ENCODE peak calls at places on chromosomes 4 and X, in six cellular contexts. One of them, this sample, is unnamed.
A peak's percentile ranks its signal among the peaks of the same experiment; 100 is the strongest.

GRCh38 chr4:55138367-55138766 is 13.0 kb upstream of the KDR start:
- DNase-seq in hepatocyte: no peak
- DNase-seq in GM10248: no peak
- DNase-seq in MM.1S: no peak
- DNase-seq in GM12865: no peak
- DNase-seq in fibroblast of the aortic adventitia: peak; percentile 61
- DNase-seq in this sample: no peak

GRCh38 chrX:74535633-74536141 is 78.7 kb downstream of the RLIM start:
- DNase-seq in hepatocyte: peak; percentile 80
- DNase-seq in GM10248: peak; percentile 48
- DNase-seq in MM.1S: peak; percentile 23
- DNase-seq in GM12865: peak; percentile 30
- DNase-seq in fibroblast of the aortic adventitia: peak; percentile 67
- DNase-seq in this sample: peak; percentile 66

GRCh38 chrX:39922497-39922896 is 175.3 kb downstream of the BCOR start:
- DNase-seq in hepatocyte: no peak
- DNase-seq in GM10248: no peak
- DNase-seq in MM.1S: no peak
- DNase-seq in GM12865: no peak
- DNase-seq in fibroblast of the aortic adventitia: no peak
- DNase-seq in this sample: no peak

GRCh38 chr4:133711817-133712216 is 489.8 kb downstream of the PABPC4L start:
- DNase-seq in hepatocyte: no peak
- DNase-seq in GM10248: no peak
- DNase-seq in MM.1S: no peak
- DNase-seq in GM12865: no peak
- DNase-seq in fibroblast of the aortic adventitia: peak; percentile 57
- DNase-seq in this sample: no peak

GRCh38 chrX:21691512-21692018 is 33.4 kb upstream of the KLHL34 start:
- DNase-seq in hepatocyte: no peak
- DNase-seq in GM10248: no peak
- DNase-seq in MM.1S: no peak
- DNase-seq in GM12865: no peak
- DNase-seq in fibroblast of the aortic adventitia: no peak
- DNase-seq in this sample: peak; percentile 21

GRCh38 chr4:140743194-140743931 is 12.8 kb downstream of the TBC1D9 start:
- DNase-seq in hepatocyte: peak; percentile 41
- DNase-seq in GM10248: peak; percentile 39
- DNase-seq in MM.1S: peak; percentile 72
- DNase-seq in GM12865: peak; percentile 68
- DNase-seq in fibroblast of the aortic adventitia: no peak
- DNase-seq in this sample: no peak

GRCh38 chrX:155028749-155029360 is 2.2 kb downstream of the FUNDC2 start:
- DNase-seq in hepatocyte: peak; percentile 8
- DNase-seq in GM10248: no peak
- DNase-seq in MM.1S: no peak
- DNase-seq in GM12865: peak; percentile 7
- DNase-seq in fibroblast of the aortic adventitia: peak; percentile 51
- DNase-seq in this sample: no peak

GRCh38 chr4:52550186-52550585 is 108.9 kb downstream of the USP46 start:
- DNase-seq in hepatocyte: no peak
- DNase-seq in GM10248: no peak
- DNase-seq in MM.1S: no peak
- DNase-seq in GM12865: no peak
- DNase-seq in fibroblast of the aortic adventitia: no peak
- DNase-seq in this sample: no peak

GRCh38 chr4:127055349-127055748 is 577.4 kb upstream of the INTU start:
- DNase-seq in hepatocyte: no peak
- DNase-seq in GM10248: no peak
- DNase-seq in MM.1S: no peak
- DNase-seq in GM12865: no peak
- DNase-seq in fibroblast of the aortic adventitia: peak; percentile 84
- DNase-seq in this sample: no peak

GRCh38 chr4:153507679-153508073 is 41.5 kb downstream of the TMEM131L start:
- DNase-seq in hepatocyte: no peak
- DNase-seq in GM10248: no peak
- DNase-seq in MM.1S: no peak
- DNase-seq in GM12865: no peak
- DNase-seq in fibroblast of the aortic adventitia: no peak
- DNase-seq in this sample: no peak

GRCh38 chr4:138300616-138301015 is 58.5 kb upstream of the SLC7A11 start:
- DNase-seq in hepatocyte: no peak
- DNase-seq in GM10248: no peak
- DNase-seq in MM.1S: no peak
- DNase-seq in GM12865: no peak
- DNase-seq in fibroblast of the aortic adventitia: no peak
- DNase-seq in this sample: no peak

GRCh38 chr4:85790582-85790981 is 315.6 kb downstream of the ARHGAP24 start:
- DNase-seq in hepatocyte: peak; percentile 11
- DNase-seq in GM10248: no peak
- DNase-seq in MM.1S: no peak
- DNase-seq in GM12865: no peak
- DNase-seq in fibroblast of the aortic adventitia: peak; percentile 72
- DNase-seq in this sample: no peak

GRCh38 chrX:141632124-141632523 is 42.6 kb downstream of the SPANXA2 start:
- DNase-seq in hepatocyte: no peak
- DNase-seq in GM10248: no peak
- DNase-seq in MM.1S: no peak
- DNase-seq in GM12865: no peak
- DNase-seq in fibroblast of the aortic adventitia: peak; percentile 1
- DNase-seq in this sample: no peak

GRCh38 chr4:2754848-2755820 is 1.0 kb downstream of the TNIP2 start:
- DNase-seq in hepatocyte: no peak
- DNase-seq in GM10248: no peak
- DNase-seq in MM.1S: no peak
- DNase-seq in GM12865: no peak
- DNase-seq in fibroblast of the aortic adventitia: no peak
- DNase-seq in this sample: no peak

GRCh38 chrX:38860106-38861013 is 59.1 kb downstream of the MID1IP1 start:
- DNase-seq in hepatocyte: no peak
- DNase-seq in GM10248: no peak
- DNase-seq in MM.1S: no peak
- DNase-seq in GM12865: no peak
- DNase-seq in fibroblast of the aortic adventitia: no peak
- DNase-seq in this sample: peak; percentile 71

GRCh38 chr4:184450045-184450444 is 24.3 kb downstream of the IRF2 start:
- DNase-seq in hepatocyte: no peak
- DNase-seq in GM10248: no peak
- DNase-seq in MM.1S: no peak
- DNase-seq in GM12865: no peak
- DNase-seq in fibroblast of the aortic adventitia: peak; percentile 92
- DNase-seq in this sample: no peak

GRCh38 chr4:8443801-8444200 is 3.2 kb downstream of the TRMT44 start:
- DNase-seq in hepatocyte: no peak
- DNase-seq in GM10248: no peak
- DNase-seq in MM.1S: no peak
- DNase-seq in GM12865: no peak
- DNase-seq in fibroblast of the aortic adventitia: no peak
- DNase-seq in this sample: no peak

GRCh38 chrX:132876509-132876837 is 82.0 kb downstream of the HS6ST2 start:
- DNase-seq in hepatocyte: peak; percentile 22
- DNase-seq in GM10248: no peak
- DNase-seq in MM.1S: no peak
- DNase-seq in GM12865: no peak
- DNase-seq in fibroblast of the aortic adventitia: no peak
- DNase-seq in this sample: no peak

GRCh38 chrX:69396916-69397315 is 107.2 kb upstream of the NALF2 start:
- DNase-seq in hepatocyte: no peak
- DNase-seq in GM10248: no peak
- DNase-seq in MM.1S: no peak
- DNase-seq in GM12865: no peak
- DNase-seq in fibroblast of the aortic adventitia: no peak
- DNase-seq in this sample: no peak

GRCh38 chr4:152585036-152585439 is 49.1 kb upstream of the FBXW7 start:
- DNase-seq in hepatocyte: no peak
- DNase-seq in GM10248: peak; percentile 47
- DNase-seq in MM.1S: peak; percentile 76
- DNase-seq in GM12865: peak; percentile 82
- DNase-seq in fibroblast of the aortic adventitia: no peak
- DNase-seq in this sample: no peak

GRCh38 chrX:151151668-151152267 is 24.6 kb upstream of the GPR50 start:
- DNase-seq in hepatocyte: peak; percentile 66
- DNase-seq in GM10248: peak; percentile 38
- DNase-seq in MM.1S: peak; percentile 56
- DNase-seq in GM12865: peak; percentile 52
- DNase-seq in fibroblast of the aortic adventitia: peak; percentile 68
- DNase-seq in this sample: peak; percentile 29

GRCh38 chrX:56600141-56600540 is 36.7 kb downstream of the UBQLN2 start:
- DNase-seq in hepatocyte: no peak
- DNase-seq in GM10248: no peak
- DNase-seq in MM.1S: no peak
- DNase-seq in GM12865: no peak
- DNase-seq in fibroblast of the aortic adventitia: peak; percentile 22
- DNase-seq in this sample: no peak

GRCh38 chr4:138223191-138223910 is 18.8 kb downstream of the SLC7A11 start:
- DNase-seq in hepatocyte: no peak
- DNase-seq in GM10248: no peak
- DNase-seq in MM.1S: no peak
- DNase-seq in GM12865: no peak
- DNase-seq in fibroblast of the aortic adventitia: no peak
- DNase-seq in this sample: no peak

GRCh38 chr4:6115746-6116586 is 84.4 kb downstream of the JAKMIP1 start:
- DNase-seq in hepatocyte: no peak
- DNase-seq in GM10248: no peak
- DNase-seq in MM.1S: no peak
- DNase-seq in GM12865: no peak
- DNase-seq in fibroblast of the aortic adventitia: no peak
- DNase-seq in this sample: no peak

GRCh38 chr4:6114601-6115000 is 85.7 kb downstream of the JAKMIP1 start:
- DNase-seq in hepatocyte: no peak
- DNase-seq in GM10248: no peak
- DNase-seq in MM.1S: no peak
- DNase-seq in GM12865: no peak
- DNase-seq in fibroblast of the aortic adventitia: no peak
- DNase-seq in this sample: no peak

GRCh38 chr4:6114181-6114580 is 86.2 kb downstream of the JAKMIP1 start:
- DNase-seq in hepatocyte: no peak
- DNase-seq in GM10248: no peak
- DNase-seq in MM.1S: no peak
- DNase-seq in GM12865: no peak
- DNase-seq in fibroblast of the aortic adventitia: no peak
- DNase-seq in this sample: no peak

GRCh38 chr4:6116696-6117285 is 83.6 kb downstream of the JAKMIP1 start:
- DNase-seq in hepatocyte: no peak
- DNase-seq in GM10248: no peak
- DNase-seq in MM.1S: no peak
- DNase-seq in GM12865: no peak
- DNase-seq in fibroblast of the aortic adventitia: no peak
- DNase-seq in this sample: no peak

GRCh38 chr4:6115342-6115741 is 85.0 kb downstream of the JAKMIP1 start:
- DNase-seq in hepatocyte: no peak
- DNase-seq in GM10248: no peak
- DNase-seq in MM.1S: no peak
- DNase-seq in GM12865: no peak
- DNase-seq in fibroblast of the aortic adventitia: no peak
- DNase-seq in this sample: no peak
- TF ChIP-seq CTCF in hepatocyte: no peak
- TF ChIP-seq CTCF in GM10248: no peak
- TF ChIP-seq CTCF in MM.1S: no peak
- TF ChIP-seq CTCF in GM12865: no peak
- TF ChIP-seq CTCF in fibroblast of the aortic adventitia: no peak
- TF ChIP-seq CTCF in this sample: no peak

GRCh38 chr4:74830928-74831327 is 36.6 kb upstream of the BTC start:
- DNase-seq in hepatocyte: no peak
- DNase-seq in GM10248: no peak
- DNase-seq in MM.1S: no peak
- DNase-seq in GM12865: no peak
- DNase-seq in fibroblast of the aortic adventitia: no peak
- DNase-seq in this sample: no peak
- TF ChIP-seq CTCF in hepatocyte: peak; percentile 24
- TF ChIP-seq CTCF in GM10248: no peak
- TF ChIP-seq CTCF in MM.1S: peak; percentile 35
- TF ChIP-seq CTCF in GM12865: no peak
- TF ChIP-seq CTCF in fibroblast of the aortic adventitia: peak; percentile 24
- TF ChIP-seq CTCF in this sample: no peak

GRCh38 chr4:84258905-84259830 is 239.9 kb downstream of the NKX6-1 start:
- DNase-seq in hepatocyte: peak; percentile 50
- DNase-seq in GM10248: no peak
- DNase-seq in MM.1S: peak; percentile 51
- DNase-seq in GM12865: peak; percentile 74
- DNase-seq in fibroblast of the aortic adventitia: peak; percentile 43
- DNase-seq in this sample: no peak
- TF ChIP-seq CTCF in hepatocyte: peak; percentile 50
- TF ChIP-seq CTCF in GM10248: peak; percentile 54
- TF ChIP-seq CTCF in MM.1S: peak; percentile 86
- TF ChIP-seq CTCF in GM12865: peak; percentile 70
- TF ChIP-seq CTCF in fibroblast of the aortic adventitia: peak; percentile 75
- TF ChIP-seq CTCF in this sample: peak; percentile 51

DNA sequence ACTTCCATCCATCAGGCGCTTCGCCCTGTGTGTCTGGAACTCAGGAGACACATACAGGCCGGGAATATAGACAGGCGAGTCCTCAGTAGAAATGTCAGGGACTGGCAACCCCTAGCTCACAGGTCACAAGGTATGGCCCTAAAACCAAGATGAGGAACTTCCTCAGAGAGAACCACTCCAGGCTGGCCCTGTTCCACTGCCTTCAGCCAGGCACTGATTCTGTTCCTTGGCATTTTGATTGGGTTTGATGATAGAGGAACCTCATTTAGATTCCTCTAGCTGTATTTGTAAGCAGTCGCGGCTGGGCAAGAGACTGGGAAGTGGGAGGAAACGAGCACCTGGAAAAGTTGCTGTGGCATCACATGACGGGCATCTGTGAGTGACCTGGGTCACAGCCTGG is 8.1 kb downstream of the HPSE start:
- DNase-seq in hepatocyte: no peak
- DNase-seq in GM10248: no peak
- DNase-seq in MM.1S: no peak
- DNase-seq in GM12865: no peak
- DNase-seq in fibroblast of the aortic adventitia: no peak
- DNase-seq in this sample: no peak
- TF ChIP-seq CTCF in hepatocyte: no peak
- TF ChIP-seq CTCF in GM10248: no peak
- TF ChIP-seq CTCF in MM.1S: no peak
- TF ChIP-seq CTCF in GM12865: no peak
- TF ChIP-seq CTCF in fibroblast of the aortic adventitia: no peak
- TF ChIP-seq CTCF in this sample: no peak

This sample was measured in activated CD8-positive, alpha-beta T cell treated with anti-CD3 and anti-CD28 coated beads for 36 hours.